ENCODE peak calls at places on chromosomes 16 and 17, in eight cellular contexts. Q, K, L, A, Z, T, D and S are unnamed samples.

GRCh38 chr17:70621593-70621992 is 452.3 kb downstream of the KCNJ2 start:
- DNase-seq in A (no peak), T (no peak), Q (no peak), L (no peak), D (no peak), Z (no peak), K (peak; percentile 11), S (no peak)

GRCh38 chr16:29901607-29901945 is 1.3 kb downstream of the ASPHD1 start:
- DNase-seq in A (no peak), K (no peak), T (no peak), D (no peak), Z (no peak), L (no peak), Q (no peak), S (peak; percentile 83)

GRCh38 chr16:77946834-77947233 is 75.5 kb upstream of the CLEC3A start:
- DNase-seq in L (no peak), Q (no peak), T (no peak), Z (no peak), D (no peak), K (no peak), A (no peak), S (no peak)

GRCh38 chr16:4924593-4925378 is 12.2 kb downstream of the PPL start:
- DNase-seq in A (no peak), Z (peak; percentile 74), T (no peak), L (no peak), Q (no peak), K (peak; percentile 25), D (no peak), S (peak; percentile 81)

GRCh38 chr16:84637709-84638108 is 10.6 kb upstream of the KLHL36 start:
- DNase-seq in D (no peak), Z (no peak), T (no peak), L (no peak), K (no peak), Q (no peak), A (no peak), S (no peak)

GRCh38 chr17:63823659-63824331 is 3.4 kb upstream of the PSMC5 start:
- DNase-seq in A (no peak), Q (no peak), T (no peak), D (no peak), K (no peak), L (no peak), Z (no peak), S (no peak)

GRCh38 chr17:27541326-27542023 is 85.2 kb downstream of the KSR1 start:
- DNase-seq in Z (no peak), D (no peak), A (no peak), Q (no peak), K (no peak), T (no peak), L (no peak), S (no peak)

GRCh38 chr16:55494994-55495421 is 13.9 kb upstream of the LPCAT2 start:
- DNase-seq in Z (peak; percentile 51), D (no peak), L (no peak), K (peak; percentile 4), T (no peak), Q (peak; percentile 94), A (no peak), S (no peak)

GRCh38 chr17:71933306-71933705 is 187.5 kb upstream of the SOX9 start:
- DNase-seq in Z (no peak), L (no peak), A (no peak), T (no peak), D (no peak), K (no peak), Q (no peak), S (no peak)

GRCh38 chr16:86970279-86970678 is 346.9 kb downstream of the C16orf95 start:
- DNase-seq in Q (no peak), K (no peak), T (no peak), Z (no peak), A (no peak), L (no peak), D (no peak), S (no peak)

GRCh38 chr17:59837362-59838195 is 55.2 kb downstream of the TUBD1 start:
- DNase-seq in Z (peak; percentile 86), A (peak; percentile 22), Q (peak; percentile 100), T (no peak), D (no peak), K (peak; percentile 98), L (no peak), S (peak; percentile 83)

GRCh38 chr16:642189-643049 is 791 bp downstream of the MCRIP2 start:
- DNase-seq in K (peak; percentile 82), T (no peak), A (no peak), D (peak; percentile 5), Z (peak; percentile 85), L (peak; percentile 34), Q (no peak), S (peak; percentile 79)

GRCh38 chr17:60754057-60754604 is 76.5 kb downstream of the BCAS3 start:
- DNase-seq in L (no peak), T (no peak), K (no peak), A (no peak), Q (no peak), D (no peak), Z (no peak), S (no peak)